ENCODE peak calls at places on chromosomes 13 and 19, in eight cellular contexts. W is neural crest cell; J is WTC11; N is stimulated activated CD8-positive, alpha-beta memory T cell treated with anti-CD3 and anti-CD28 coated beads, Interleukin-4, amount 100 ng/mL, for 4 hours; S is mucosa of descending colon; Q is activated naive CD4-positive, alpha-beta T cell treated with Interleukin-2 at 50 U/mL for 16 hours; G is A172; C is iPS-NIHi11. E is an unnamed sample.

GRCh38 chr19:16371540-16371986 is 46.9 kb downstream of the KLF2 start:
- DNase-seq in W (no peak), J (no peak), N (peak), S (peak), Q (peak), G (no peak), C (no peak), E (no peak)

GRCh38 chr19:8500158-8500557 is 2.3 kb downstream of the PRAM1 start:
- DNase-seq in W (no peak), J (no peak), N (no peak), S (no peak), Q (no peak), G (no peak), C (no peak), E (no peak)

GRCh38 chr13:24112791-24113190 is 47.7 kb upstream of the SPATA13 start:
- DNase-seq in W (no peak), J (no peak), N (no peak), S (no peak), Q (no peak), G (no peak), C (no peak), E (no peak)

GRCh38 chr19:42143341-42144234 is 11.3 kb upstream of the POU2F2 start:
- DNase-seq in W (peak), J (peak), N (no peak), S (no peak), Q (no peak), G (peak), C (peak), E (no peak)

GRCh38 chr13:26474286-26474685 is 83.2 kb upstream of the WASF3 start:
- DNase-seq in W (no peak), J (no peak), N (no peak), S (no peak), Q (no peak), G (no peak), C (no peak), E (no peak)

GRCh38 chr19:15288146-15288963 is 44.0 kb downstream of the BRD4 start:
- DNase-seq in W (peak), J (no peak), N (no peak), S (peak), Q (no peak), G (no peak), C (no peak), E (no peak)

GRCh38 chr13:43303040-43303729 is 279.8 kb downstream of the DNAJC15 start:
- DNase-seq in W (peak), J (peak), N (no peak), S (no peak), Q (no peak), G (peak), C (peak), E (no peak)

GRCh38 chr13:48500652-48501197 is 32.2 kb downstream of the RCBTB2 start:
- DNase-seq in W (no peak), J (no peak), N (no peak), S (no peak), Q (no peak), G (peak), C (no peak), E (no peak)

GRCh38 chr13:29771247-29771646 is 79.2 kb downstream of the UBL3 start:
- DNase-seq in W (no peak), J (no peak), N (no peak), S (no peak), Q (no peak), G (peak), C (no peak), E (no peak)

GRCh38 chr13:30873519-30873918 is 32.6 kb upstream of the MEDAG start:
- DNase-seq in W (peak), J (no peak), N (no peak), S (no peak), Q (no peak), G (peak), C (no peak), E (no peak)

GRCh38 chr19:5106361-5106760 is 137.4 kb downstream of the KDM4B start:
- DNase-seq in W (no peak), J (no peak), N (no peak), S (no peak), Q (no peak), G (no peak), C (no peak), E (no peak)

GRCh38 chr13:41937388-41937787 is 23.5 kb downstream of the VWA8 start:
- DNase-seq in W (no peak), J (no peak), N (no peak), S (no peak), Q (no peak), G (no peak), C (no peak), E (no peak)

GRCh38 chr19:32889137-32889934 is 19.8 kb upstream of the SLC7A9 start:
- DNase-seq in W (no peak), J (no peak), N (no peak), S (no peak), Q (no peak), G (no peak), C (no peak), E (no peak)

GRCh38 chr13:94641432-94641941 is 39.8 kb downstream of the GPR180 start:
- DNase-seq in W (no peak), J (no peak), N (no peak), S (no peak), Q (no peak), G (no peak), C (no peak), E (no peak)

GRCh38 chr13:46119883-46120614 is 15.2 kb upstream of the CPB2 start:
- DNase-seq in W (no peak), J (no peak), N (no peak), S (no peak), Q (no peak), G (peak), C (no peak), E (no peak)

GRCh38 chr13:111174377-111174776 is 59.3 kb downstream of the ARHGEF7 start:
- DNase-seq in W (no peak), J (no peak), N (no peak), S (no peak), Q (no peak), G (no peak), C (no peak), E (no peak)

GRCh38 chr19:12868540-12869112 is 12.6 kb downstream of the DNASE2 start:
- DNase-seq in W (no peak), J (peak), N (no peak), S (no peak), Q (no peak), G (no peak), C (peak), E (no peak)

GRCh38 chr13:28027607-28028364 is 39.3 kb upstream of the URAD start:
- DNase-seq in W (no peak), J (no peak), N (no peak), S (no peak), Q (no peak), G (no peak), C (no peak), E (no peak)

GRCh38 chr19:8655340-8655709 is 24.9 kb downstream of the NFILZ start:
- DNase-seq in W (no peak), J (no peak), N (no peak), S (no peak), Q (peak), G (no peak), C (no peak), E (no peak)

GRCh38 chr19:48714759-48715261 is 4.7 kb downstream of the MAMSTR start:
- DNase-seq in W (no peak), J (peak), N (no peak), S (no peak), Q (no peak), G (no peak), C (no peak), E (no peak)

GRCh38 chr19:2495651-2496316 is 19.9 kb downstream of the GADD45B start:
- DNase-seq in W (no peak), J (no peak), N (no peak), S (peak), Q (no peak), G (peak), C (no peak), E (no peak)

GRCh38 chr19:10988380-10988779 is 27.6 kb downstream of the SMARCA4 start:
- DNase-seq in W (no peak), J (no peak), N (no peak), S (no peak), Q (no peak), G (no peak), C (no peak), E (no peak)

GRCh38 chr13:100707818-100708740 is 33.5 kb upstream of the TMTC4 start:
- DNase-seq in W (no peak), J (no peak), N (no peak), S (no peak), Q (no peak), G (peak), C (no peak), E (no peak)

GRCh38 chr19:15397236-15397635 is 17.6 kb upstream of the AKAP8 start:
- DNase-seq in W (no peak), J (no peak), N (no peak), S (no peak), Q (no peak), G (no peak), C (no peak), E (no peak)

GRCh38 chr13:98606296-98606695 is 29.4 kb upstream of the STK24 start:
- DNase-seq in W (no peak), J (no peak), N (no peak), S (no peak), Q (no peak), G (no peak), C (no peak), E (no peak)

GRCh38 chr19:33399745-33400681 is 26.5 kb downstream of the CEBPG start:
- DNase-seq in W (no peak), J (peak), N (no peak), S (peak), Q (no peak), G (no peak), C (no peak), E (no peak)

GRCh38 chr19:4064551-4065260 is 2.0 kb downstream of the ZBTB7A start:
- DNase-seq in W (no peak), J (no peak), N (no peak), S (peak), Q (peak), G (peak), C (peak), E (no peak)

GRCh38 chr13:98938801-98939200 is 39.1 kb downstream of the DOCK9 start:
- DNase-seq in W (no peak), J (peak), N (no peak), S (no peak), Q (no peak), G (no peak), C (peak), E (no peak)

GRCh38 chr19:3599776-3600183 is 6.9 kb downstream of the TBXA2R start:
- DNase-seq in W (no peak), J (peak), N (no peak), S (no peak), Q (no peak), G (no peak), C (peak), E (no peak)

GRCh38 chr13:44969858-44970484 is 19.3 kb downstream of the NUFIP1 start:
- DNase-seq in W (no peak), J (no peak), N (no peak), S (no peak), Q (no peak), G (peak), C (peak), E (no peak)

GRCh38 chr19:12580180-12580694 is 29.0 kb upstream of the ZNF564 start:
- DNase-seq in W (no peak), J (no peak), N (no peak), S (no peak), Q (no peak), G (peak), C (no peak), E (no peak)

GRCh38 chr19:1267441-1268391 is 1.4 kb upstream of the CIRBP start:
- DNase-seq in W (no peak), J (no peak), N (no peak), S (no peak), Q (peak), G (no peak), C (no peak), E (no peak)

GRCh38 chr13:35512271-35512920 is 35.9 kb upstream of the MAB21L1 start:
- DNase-seq in W (no peak), J (no peak), N (no peak), S (no peak), Q (no peak), G (peak), C (no peak), E (no peak)

GRCh38 chr19:44212250-44212864 is at the start of gene ZNF227:
- DNase-seq in W (peak), J (peak), N (peak), S (peak), Q (peak), G (peak), C (peak), E (peak)

GRCh38 chr19:18765224-18765623 is 25.9 kb downstream of the COMP start:
- DNase-seq in W (no peak), J (no peak), N (no peak), S (no peak), Q (no peak), G (no peak), C (no peak), E (no peak)

GRCh38 chr19:10552596-10553053 is 8.9 kb downstream of the ATG4D start:
- DNase-seq in W (no peak), J (peak), N (no peak), S (no peak), Q (peak), G (peak), C (peak), E (no peak)

GRCh38 chr13:102724923-102725322 is 30.1 kb upstream of the METTL21C start:
- DNase-seq in W (no peak), J (no peak), N (no peak), S (no peak), Q (no peak), G (peak), C (no peak), E (no peak)